ENCODE peak calls at places on chromosomes 4 and X, in four cellular contexts. One of them, this sample, is unnamed.

GRCh38 chrX:154824638-154825037 is 9.8 kb downstream of the SMIM9 start:
- DNase-seq in HepG2: no peak
- DNase-seq in GM12891: no peak
- DNase-seq in GM12878: no peak
- DNase-seq in this sample: no peak

GRCh38 chrX:70433848-70434351 is 10.7 kb upstream of the DLG3 start:
- DNase-seq in GM12878: no peak
- DNase-seq in GM12891: peak; percentile 56
- DNase-seq in HepG2: peak; percentile 54
- DNase-seq in this sample: peak; percentile 65

GRCh38 chr4:101791189-101791572 is 651 bp downstream of the BANK1 start:
- DNase-seq in GM12891: no peak
- DNase-seq in HepG2: no peak
- DNase-seq in GM12878: no peak
- DNase-seq in this sample: no peak

GRCh38 chrX:71067727-71068051 is 445 bp downstream of the SNX12 start:
- DNase-seq in GM12878: no peak
- DNase-seq in HepG2: no peak
- DNase-seq in GM12891: no peak
- DNase-seq in this sample: no peak

GRCh38 chrX:45756562-45756961 is 555.9 kb upstream of the DIPK2B start:
- DNase-seq in GM12878: no peak
- DNase-seq in GM12891: no peak
- DNase-seq in HepG2: no peak
- DNase-seq in this sample: no peak

GRCh38 chrX:129980043-129980442 is 2.4 kb upstream of the BCORL1 start:
- DNase-seq in HepG2: no peak
- DNase-seq in GM12891: no peak
- DNase-seq in GM12878: no peak
- DNase-seq in this sample: peak; percentile 36

GRCh38 chrX:53481816-53482485 is 47.8 kb upstream of the HSD17B10 start:
- DNase-seq in GM12878: no peak
- DNase-seq in GM12891: peak; percentile 14
- DNase-seq in HepG2: peak; percentile 28
- DNase-seq in this sample: peak; percentile 36

GRCh38 chr4:5998333-5998936 is 19.8 kb downstream of the C4orf50 start:
- DNase-seq in GM12891: peak; percentile 67
- DNase-seq in HepG2: peak; percentile 50
- DNase-seq in GM12878: no peak
- DNase-seq in this sample: peak; percentile 56

GRCh38 chrX:119647552-119648420 is 41.6 kb upstream of the NKRF start:
- DNase-seq in HepG2: no peak
- DNase-seq in GM12878: peak; percentile 98
- DNase-seq in GM12891: no peak
- DNase-seq in this sample: peak; percentile 68

GRCh38 chr4:73690051-73690744 is 50.2 kb upstream of the CXCL8 start:
- DNase-seq in HepG2: no peak
- DNase-seq in GM12878: no peak
- DNase-seq in GM12891: no peak
- DNase-seq in this sample: no peak

GRCh38 chrX:119759333-119759766 is 962 bp downstream of the SOWAHD start:
- DNase-seq in GM12891: no peak
- DNase-seq in GM12878: no peak
- DNase-seq in HepG2: no peak
- DNase-seq in this sample: no peak

GRCh38 chr4:21469438-21470032 is 479.0 kb downstream of the KCNIP4 start:
- DNase-seq in GM12878: no peak
- DNase-seq in GM12891: no peak
- DNase-seq in HepG2: peak; percentile 11
- DNase-seq in this sample: no peak

GRCh38 chr4:118352843-118353373 is at the start of gene PRSS12:
- DNase-seq in GM12891: peak; percentile 75
- DNase-seq in GM12878: no peak
- DNase-seq in HepG2: peak; percentile 28
- DNase-seq in this sample: peak; percentile 70

GRCh38 chr4:107519057-107519456 is 201.0 kb downstream of the PAPSS1 start:
- DNase-seq in HepG2: peak; percentile 25
- DNase-seq in GM12891: no peak
- DNase-seq in GM12878: no peak
- DNase-seq in this sample: no peak

GRCh38 chr4:19309365-19309764 is 942.3 kb upstream of the SLIT2 start:
- DNase-seq in GM12891: no peak
- DNase-seq in HepG2: no peak
- DNase-seq in GM12878: no peak
- DNase-seq in this sample: no peak

GRCh38 chr4:11313157-11313943 is 115.3 kb downstream of the HS3ST1 start:
- DNase-seq in GM12891: no peak
- DNase-seq in HepG2: no peak
- DNase-seq in GM12878: no peak
- DNase-seq in this sample: no peak

GRCh38 chr4:139840773-139841172 is 175.2 kb downstream of the MGST2 start:
- DNase-seq in GM12878: no peak
- DNase-seq in HepG2: no peak
- DNase-seq in GM12891: no peak
- DNase-seq in this sample: no peak

GRCh38 chr4:176034936-176035335 is 30.7 kb upstream of the WDR17 start:
- DNase-seq in HepG2: no peak
- DNase-seq in GM12891: no peak
- DNase-seq in GM12878: no peak
- DNase-seq in this sample: no peak

GRCh38 chr4:123516576-123516975 is 120.0 kb downstream of the SPRY1 start:
- DNase-seq in GM12878: no peak
- DNase-seq in GM12891: no peak
- DNase-seq in HepG2: no peak
- DNase-seq in this sample: no peak

GRCh38 chr4:157706134-157706533 is 466.7 kb downstream of the GASK1B start:
- DNase-seq in HepG2: no peak
- DNase-seq in GM12878: no peak
- DNase-seq in GM12891: no peak
- DNase-seq in this sample: no peak

GRCh38 chr4:167964766-167965373 is 127.5 kb upstream of the ANXA10 start:
- DNase-seq in HepG2: no peak
- DNase-seq in GM12891: no peak
- DNase-seq in GM12878: no peak
- DNase-seq in this sample: no peak

GRCh38 chr4:182600093-182600492 is 317.1 kb downstream of the DCTD start:
- DNase-seq in GM12891: no peak
- DNase-seq in GM12878: no peak
- DNase-seq in HepG2: no peak
- DNase-seq in this sample: no peak

GRCh38 chrX:50154429-50154828 is 46.4 kb downstream of the AKAP4 start:
- DNase-seq in GM12891: no peak
- DNase-seq in HepG2: peak; percentile 85
- DNase-seq in GM12878: no peak
- DNase-seq in this sample: no peak

GRCh38 chrX:154437398-154437752 is 421 bp downstream of the GDI1 start:
- DNase-seq in HepG2: no peak
- DNase-seq in GM12891: no peak
- DNase-seq in GM12878: no peak
- DNase-seq in this sample: no peak

GRCh38 chr4:94691552-94691951 is 66.2 kb upstream of the BMPR1B start:
- DNase-seq in GM12891: no peak
- DNase-seq in GM12878: no peak
- DNase-seq in HepG2: no peak
- DNase-seq in this sample: no peak

GRCh38 chr4:120771907-120772306 is 150.6 kb downstream of the PRDM5 start:
- DNase-seq in GM12878: no peak
- DNase-seq in GM12891: no peak
- DNase-seq in HepG2: peak; percentile 1
- DNase-seq in this sample: no peak

GRCh38 chr4:82721819-82722423 is 76.7 kb downstream of the SCD5 start:
- DNase-seq in GM12878: no peak
- DNase-seq in GM12891: peak; percentile 26
- DNase-seq in HepG2: peak; percentile 30
- DNase-seq in this sample: no peak

GRCh38 chrX:1591863-1592127 is 391 bp downstream of the AKAP17A start:
- DNase-seq in GM12891: no peak
- DNase-seq in GM12878: no peak
- DNase-seq in HepG2: no peak
- DNase-seq in this sample: no peak

GRCh38 chr4:111070390-111070789 is 447.5 kb upstream of the PITX2 start:
- DNase-seq in GM12878: no peak
- DNase-seq in HepG2: no peak
- DNase-seq in GM12891: no peak
- DNase-seq in this sample: no peak

GRCh38 chrX:110561036-110561435 is 202.4 kb downstream of the RTL9 start:
- DNase-seq in GM12891: no peak
- DNase-seq in GM12878: no peak
- DNase-seq in HepG2: no peak
- DNase-seq in this sample: no peak

GRCh38 chr4:151727365-151727764 is 33.4 kb downstream of the GATB start:
- DNase-seq in HepG2: no peak
- DNase-seq in GM12878: no peak
- DNase-seq in GM12891: no peak
- DNase-seq in this sample: no peak

GRCh38 chr4:97404876-97405523 is 738.3 kb downstream of the STPG2 start:
- DNase-seq in HepG2: no peak
- DNase-seq in GM12878: no peak
- DNase-seq in GM12891: no peak
- DNase-seq in this sample: no peak

GRCh38 chr4:55609393-55609821 is 17.4 kb upstream of the PDCL2 start:
- DNase-seq in GM12891: no peak
- DNase-seq in GM12878: no peak
- DNase-seq in HepG2: no peak
- DNase-seq in this sample: no peak

GRCh38 chr4:87188932-87189331 is 31.5 kb downstream of the KLHL8 start:
- DNase-seq in GM12878: no peak
- DNase-seq in GM12891: no peak
- DNase-seq in HepG2: no peak
- DNase-seq in this sample: no peak
- TF ChIP-seq TAF1 in GM12878: no peak
- TF ChIP-seq TAF1 in GM12891: no peak
- TF ChIP-seq TAF1 in HepG2: no peak
- TF ChIP-seq TAF1 in this sample: no peak

DNA sequence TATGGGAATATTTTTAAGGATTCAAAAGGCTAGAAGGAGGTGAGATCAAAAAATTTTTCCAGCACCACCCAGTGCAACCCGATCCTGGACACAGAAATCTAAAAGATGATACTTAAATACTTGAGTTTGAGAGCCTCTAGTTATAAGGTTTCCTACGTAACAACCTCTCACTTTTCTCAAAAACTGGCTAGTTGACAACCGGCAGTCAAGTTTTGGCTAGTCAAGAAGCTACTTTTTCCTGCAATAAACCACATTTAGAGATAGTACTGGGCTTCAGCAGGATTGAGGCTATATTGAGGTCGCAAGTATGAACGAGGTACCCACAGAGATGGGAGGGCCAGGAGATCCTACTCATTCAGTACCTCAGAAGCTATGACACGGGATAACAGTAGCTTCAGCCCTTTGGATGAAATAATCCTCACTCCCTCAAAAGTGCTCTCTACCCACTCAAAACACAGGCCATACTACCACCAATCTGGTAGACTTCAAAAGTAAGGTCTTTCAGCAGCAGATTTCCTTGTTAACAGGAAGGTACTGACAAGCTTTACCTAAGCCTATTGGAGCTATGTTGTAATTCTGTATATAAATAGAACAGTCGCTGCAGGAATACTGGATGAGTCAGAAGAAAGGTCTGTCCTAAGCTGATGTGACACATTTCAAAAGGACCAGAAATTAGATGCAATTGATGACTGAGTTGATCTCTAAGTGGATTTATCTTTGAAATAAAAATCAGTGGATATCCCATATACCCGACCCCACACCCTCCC is 1.5 kb upstream of the TSPAN5 start:
- DNase-seq in GM12891: no peak
- DNase-seq in GM12878: no peak
- DNase-seq in HepG2: peak; percentile 26
- DNase-seq in this sample: no peak
- TF ChIP-seq POLR2A in GM12891: no peak
- TF ChIP-seq POLR2A in GM12878: no peak
- TF ChIP-seq POLR2A in HepG2: no peak
- TF ChIP-seq POLR2A in this sample: no peak

DNA sequence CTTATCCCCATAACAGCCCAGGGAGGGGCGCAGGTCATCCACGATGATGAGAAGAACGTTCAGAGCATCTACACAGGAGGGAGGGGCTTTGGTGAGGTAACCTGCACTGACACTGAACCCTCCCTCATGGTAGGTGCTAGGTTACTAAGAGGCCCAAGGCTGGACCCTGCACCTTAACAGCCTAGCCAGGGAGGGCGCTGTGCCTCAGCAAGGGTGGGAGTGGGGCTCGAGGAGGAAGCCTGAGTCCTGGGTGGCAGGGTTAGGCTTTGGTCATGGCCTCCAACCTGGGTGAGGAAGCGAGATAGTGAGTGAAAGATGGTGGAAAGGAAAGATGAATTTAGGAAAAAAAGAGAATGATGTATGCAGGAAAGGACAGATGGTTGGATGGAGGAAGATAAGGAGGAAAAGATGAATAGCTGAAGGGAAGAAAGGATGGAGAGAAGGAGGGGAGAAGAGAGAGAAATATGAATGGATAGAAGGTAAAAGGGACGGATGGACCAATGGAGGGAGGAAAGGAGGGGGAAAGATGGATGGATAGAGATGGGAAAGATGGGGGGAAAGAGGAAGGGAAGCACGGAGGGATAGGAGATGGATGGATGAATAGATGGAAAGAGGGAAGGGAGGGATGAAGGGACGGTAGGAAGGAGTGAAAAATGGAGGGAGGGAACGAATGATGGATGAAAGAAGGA is 736 bp downstream of the IDS start:
- DNase-seq in GM12878: no peak
- DNase-seq in HepG2: no peak
- DNase-seq in GM12891: peak; percentile 28
- DNase-seq in this sample: peak; percentile 36
- TF ChIP-seq POLR2AphosphoS5 in GM12878: no peak
- TF ChIP-seq POLR2AphosphoS5 in HepG2: no peak
- TF ChIP-seq POLR2AphosphoS5 in GM12891: no peak
- TF ChIP-seq POLR2AphosphoS5 in this sample: no peak

GRCh38 chr4:90174622-90175023 is 47.4 kb downstream of the CCSER1 start:
- DNase-seq in HepG2: no peak
- DNase-seq in GM12878: no peak
- DNase-seq in GM12891: no peak
- DNase-seq in this sample: no peak
- TF ChIP-seq TAF1 in HepG2: no peak
- TF ChIP-seq TAF1 in GM12878: no peak
- TF ChIP-seq TAF1 in GM12891: no peak
- TF ChIP-seq TAF1 in this sample: no peak

GRCh38 chrX:55908685-55909212 is 191.2 kb downstream of the RRAGB start:
- DNase-seq in GM12891: no peak
- DNase-seq in GM12878: no peak
- DNase-seq in HepG2: no peak
- DNase-seq in this sample: no peak
- TF ChIP-seq POLR2A in GM12891: no peak
- TF ChIP-seq POLR2A in GM12878: peak; percentile 32
- TF ChIP-seq POLR2A in HepG2: no peak
- TF ChIP-seq POLR2A in this sample: no peak

GRCh38 chrX:23292979-23293651 is 41.5 kb upstream of the PTCHD1 start:
- DNase-seq in HepG2: no peak
- DNase-seq in GM12891: no peak
- DNase-seq in GM12878: no peak
- DNase-seq in this sample: no peak
- TF ChIP-seq POLR2AphosphoS5 in HepG2: no peak
- TF ChIP-seq POLR2AphosphoS5 in GM12891: no peak
- TF ChIP-seq POLR2AphosphoS5 in GM12878: no peak
- TF ChIP-seq POLR2AphosphoS5 in this sample: no peak

This sample was measured in GM12892.